ENCODE peak calls at places on chromosomes 12 and 14, in nine cellular contexts. F is vagina, D is sigmoid colon, H is HCT116, W is stomach, R is prostate gland, Q is GM12878, A is K562, Z is suprapubic skin. E is an unnamed sample.

GRCh38 chr12:131222271-131223139 is 268.8 kb downstream of the ADGRD1 start:
- DNase-seq in Q (peak), D (no peak), F (no peak), W (no peak), A (no peak), R (no peak), H (no peak), Z (no peak), E (no peak)

GRCh38 chr12:47349770-47350408 is 270.1 kb upstream of the AMIGO2 start:
- DNase-seq in Q (no peak), H (no peak), Z (no peak), W (no peak), A (no peak), D (no peak), F (no peak), R (no peak), E (no peak)

GRCh38 chr12:85835810-85836715 is at the start of gene RASSF9:
- DNase-seq in H (no peak), Q (no peak), D (peak), R (peak), A (no peak), F (no peak), W (peak), Z (no peak), E (no peak)

GRCh38 chr12:9405861-9406563 is 197.8 kb upstream of the PZP start:
- DNase-seq in H (no peak), D (no peak), F (no peak), Z (no peak), W (no peak), A (no peak), R (no peak), Q (no peak), E (no peak)

GRCh38 chr14:49991491-49991890 is 98.6 kb downstream of the ARF6 start:
- DNase-seq in D (no peak), Z (no peak), A (peak), W (no peak), R (no peak), F (no peak), Q (no peak), H (no peak), E (no peak)

GRCh38 chr12:123024819-123025391 is 44.4 kb downstream of the ARL6IP4 start:
- DNase-seq in Z (no peak), A (no peak), F (no peak), H (no peak), D (no peak), Q (no peak), R (no peak), W (no peak), E (no peak)

GRCh38 chr14:104277416-104278213 is 139.2 kb downstream of the KIF26A start:
- DNase-seq in W (peak), Z (no peak), F (no peak), A (no peak), H (no peak), Q (no peak), D (no peak), R (no peak), E (peak)

GRCh38 chr12:24719293-24719721 is 229.6 kb downstream of the BCAT1 start:
- DNase-seq in F (no peak), H (no peak), R (no peak), D (no peak), A (no peak), W (no peak), Q (no peak), Z (no peak), E (no peak)

GRCh38 chr14:95225251-95225887 is 68.0 kb upstream of the DICER1 start:
- DNase-seq in W (no peak), R (no peak), A (no peak), H (no peak), D (peak), Z (no peak), F (no peak), Q (no peak), E (no peak)

GRCh38 chr12:71158361-71158882 is 623 bp upstream of the TSPAN8 start:
- DNase-seq in F (no peak), Z (no peak), H (no peak), R (no peak), Q (no peak), A (no peak), W (no peak), D (no peak), E (no peak)

GRCh38 chr14:92382677-92383076 is 59.7 kb downstream of the SLC24A4 start:
- DNase-seq in Z (no peak), R (no peak), D (no peak), F (no peak), Q (no peak), W (no peak), A (no peak), H (no peak), E (no peak)

GRCh38 chr12:52811191-52812072 is 2.5 kb downstream of the KRT4 start:
- DNase-seq in Z (no peak), W (no peak), H (no peak), F (no peak), A (no peak), D (no peak), Q (no peak), R (no peak), E (no peak)

GRCh38 chr14:73173092-73173735 is 36.9 kb downstream of the PSEN1 start:
- DNase-seq in R (no peak), A (no peak), W (no peak), H (peak), Z (no peak), Q (no peak), F (peak), D (no peak), E (no peak)

GRCh38 chr12:94336201-94336915 is 123.3 kb downstream of the CEP83 start:
- DNase-seq in A (no peak), D (no peak), W (no peak), R (no peak), F (no peak), Z (no peak), Q (no peak), H (no peak), E (no peak)

GRCh38 chr14:75711796-75712211 is 50.8 kb downstream of the TTLL5 start:
- DNase-seq in A (no peak), F (no peak), D (peak), R (peak), Q (peak), Z (no peak), H (peak), W (peak), E (no peak)

GRCh38 chr12:25377475-25378179 is 126.9 kb upstream of the KRAS start:
- DNase-seq in Z (no peak), H (no peak), F (no peak), Q (no peak), R (no peak), A (no peak), W (no peak), D (no peak), E (no peak)

GRCh38 chr14:103594265-103594664 is 31.5 kb downstream of the COA8 start:
- DNase-seq in R (peak), W (no peak), F (no peak), A (no peak), Z (no peak), H (no peak), D (peak), Q (no peak), E (no peak)

GRCh38 chr12:101459642-101460346 is 15.3 kb upstream of the SPIC start:
- DNase-seq in A (no peak), W (peak), Z (no peak), Q (no peak), F (no peak), H (peak), D (no peak), R (peak), E (no peak)

GRCh38 chr12:2532647-2533435 is 261.9 kb upstream of the FKBP4 start:
- DNase-seq in D (no peak), W (no peak), Z (no peak), F (no peak), A (no peak), H (no peak), Q (no peak), R (no peak), E (no peak)

GRCh38 chr12:18700254-18700653 is 37.6 kb downstream of the PLCZ1 start:
- DNase-seq in D (no peak), Z (no peak), W (no peak), H (no peak), F (no peak), R (no peak), A (no peak), Q (no peak), E (no peak)

GRCh38 chr12:11684811-11685210 is 35.3 kb downstream of the ETV6 start:
- DNase-seq in R (no peak), H (no peak), F (no peak), Q (no peak), Z (no peak), D (no peak), W (no peak), A (no peak), E (no peak)

GRCh38 chr12:22101749-22102243 is 55.8 kb downstream of the CMAS start:
- DNase-seq in A (no peak), W (no peak), D (no peak), H (no peak), F (no peak), R (no peak), Z (no peak), Q (no peak), E (no peak)

GRCh38 chr12:91732086-91732485 is 413.6 kb downstream of the BTG1 start:
- DNase-seq in A (no peak), Q (no peak), H (peak), R (no peak), F (no peak), D (no peak), Z (no peak), W (no peak), E (no peak)

GRCh38 chr14:104844306-104845032 is 20.6 kb upstream of the CEP170B start:
- DNase-seq in Q (no peak), D (peak), W (no peak), Z (no peak), F (no peak), R (no peak), A (no peak), H (no peak), E (no peak)

DNA sequence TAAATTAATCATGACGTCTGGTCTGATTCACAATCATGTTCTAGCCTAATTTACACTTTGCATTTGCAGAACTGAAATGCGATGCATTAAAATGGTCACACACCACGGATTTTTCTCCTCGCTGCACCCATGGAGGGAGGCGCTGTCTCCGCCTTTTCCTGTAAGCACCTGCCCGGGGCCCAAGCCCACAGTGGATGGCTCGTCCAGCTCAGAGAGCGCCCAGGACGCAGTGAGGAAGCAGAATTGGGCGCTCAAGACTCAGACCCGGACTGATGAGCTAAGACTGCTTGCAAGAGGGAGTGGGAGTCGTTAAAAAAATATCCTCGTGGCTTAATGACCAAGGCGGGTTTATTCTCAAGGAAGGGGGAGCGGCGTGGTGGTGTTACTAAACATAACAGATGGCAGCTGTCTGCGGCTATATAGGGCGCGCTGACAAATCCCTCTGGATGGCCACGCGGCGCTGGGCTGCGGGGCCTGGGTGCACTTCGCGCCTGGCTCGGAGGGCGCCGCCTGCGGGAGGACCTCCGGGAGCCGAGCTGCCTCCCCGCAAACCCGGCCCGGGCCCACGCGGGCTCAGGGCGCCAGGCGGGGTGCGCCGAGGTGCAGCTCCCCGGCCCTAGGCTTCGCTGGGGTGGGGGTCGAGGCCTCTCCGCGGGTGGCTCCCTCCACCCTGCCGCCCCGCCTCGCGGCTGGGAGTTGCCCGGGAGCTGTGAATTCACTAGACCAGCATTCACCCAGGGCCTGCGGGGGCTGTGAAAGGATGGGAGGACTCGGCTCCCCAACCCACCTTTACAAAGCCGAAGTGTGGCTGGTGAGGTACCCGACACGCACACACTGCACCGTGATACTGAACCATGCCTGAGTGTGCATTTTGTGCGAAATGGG is 78.7 kb downstream of the PPM1A start:
- DNase-seq in Z (no peak), W (peak), R (peak), Q (peak), F (no peak), D (no peak), A (no peak), H (no peak), E (peak)
- TF ChIP-seq POLR2A in Z (no peak), W (no peak), R (no peak), Q (peak), F (no peak), D (no peak), A (no peak), H (no peak), E (peak)

DNA sequence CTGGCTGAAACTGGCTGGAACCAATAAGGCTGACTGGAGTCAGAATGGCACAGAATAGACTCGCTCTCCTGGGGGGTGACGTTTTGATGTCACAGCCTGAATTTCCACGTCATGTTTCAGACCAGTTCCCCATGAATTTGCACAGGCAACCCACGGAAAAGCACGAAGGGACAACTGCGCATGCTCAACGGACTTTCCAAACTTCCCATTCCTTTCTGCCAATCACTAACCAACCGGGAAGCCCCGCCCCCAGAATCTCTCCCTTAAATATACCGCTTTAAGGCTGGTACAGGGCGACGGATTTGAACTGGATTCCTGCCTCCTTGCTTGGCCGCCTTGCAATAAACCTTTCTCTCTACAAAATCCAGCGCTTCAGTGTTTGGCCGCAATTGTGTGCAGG is 434.7 kb downstream of the APAF1 start:
- DNase-seq in R (no peak), H (no peak), D (no peak), W (no peak), Q (no peak), F (no peak), Z (no peak), A (no peak), E (no peak)
- TF ChIP-seq POLR2AphosphoS5 in R (no peak), H (no peak), D (no peak), W (no peak), Q (no peak), F (no peak), Z (no peak), A (no peak), E (no peak)

GRCh38 chr14:81169267-81169666 is 51.5 kb downstream of the GTF2A1 start:
- DNase-seq in A (no peak), H (no peak), D (no peak), R (no peak), F (no peak), Z (no peak), W (no peak), Q (no peak), E (no peak)

GRCh38 chr14:81170829-81171195 is 49.9 kb downstream of the GTF2A1 start:
- DNase-seq in W (no peak), R (no peak), A (no peak), Z (no peak), Q (no peak), F (no peak), H (no peak), D (no peak), E (no peak)

GRCh38 chr14:81169711-81170103 is 51.1 kb downstream of the GTF2A1 start:
- DNase-seq in R (peak), H (no peak), Z (peak), F (no peak), W (peak), Q (no peak), A (no peak), D (peak), E (no peak)

GRCh38 chr14:81172353-81172752 is 48.4 kb downstream of the GTF2A1 start:
- DNase-seq in D (no peak), H (no peak), A (no peak), Z (no peak), F (no peak), W (no peak), Q (no peak), R (no peak), E (no peak)

DNA sequence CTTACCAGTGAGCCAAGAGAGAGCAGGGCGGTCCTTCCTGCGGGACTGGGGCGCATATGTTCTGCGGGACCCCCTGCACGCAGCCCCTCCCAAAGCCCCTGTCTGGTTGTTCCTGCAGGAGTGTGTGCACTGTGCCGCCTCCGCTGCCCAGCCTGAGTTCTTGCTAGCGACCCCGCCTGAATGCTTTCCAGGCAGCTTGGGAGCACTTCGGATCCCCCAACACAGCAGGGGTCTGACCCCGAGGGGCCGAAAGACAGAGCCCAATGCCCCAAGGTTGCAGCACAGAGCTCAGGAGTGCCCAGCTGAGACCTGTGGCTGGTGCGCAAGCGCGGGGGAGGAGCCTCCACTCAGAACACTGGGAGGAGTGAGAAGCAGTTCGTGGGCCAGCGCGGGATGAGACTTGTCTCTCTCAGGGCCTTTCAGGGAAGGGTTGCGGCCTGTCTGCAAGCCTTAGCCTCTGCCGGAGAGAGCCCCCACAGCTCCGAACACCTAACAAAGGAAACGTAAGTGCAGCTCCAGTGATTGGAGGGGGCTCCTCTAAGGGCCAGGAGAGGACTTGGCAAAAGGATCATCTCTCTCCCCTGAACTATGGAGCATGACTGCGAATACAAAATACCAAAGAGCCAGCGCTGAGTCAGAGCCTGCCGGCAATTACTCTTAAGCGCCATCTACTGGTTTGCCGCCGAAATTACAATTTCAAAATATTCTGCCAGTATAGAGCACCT is 50.5 kb downstream of the GTF2A1 start:
- DNase-seq in Q (peak), W (peak), R (peak), H (peak), F (peak), Z (peak), A (peak), D (peak), E (peak)
- TF ChIP-seq POLR2A in Q (peak), W (no peak), R (peak), H (peak), F (no peak), Z (peak), A (peak), D (peak), E (peak)

GRCh38 chr12:75007133-75007532 is 202.5 kb downstream of the KCNC2 start:
- DNase-seq in D (no peak), Z (no peak), W (no peak), H (no peak), A (no peak), F (no peak), Q (no peak), R (no peak), E (no peak)

GRCh38 chr12:75011120-75011519 is 198.5 kb downstream of the KCNC2 start:
- DNase-seq in Q (no peak), R (no peak), F (no peak), D (no peak), H (no peak), W (no peak), A (no peak), Z (no peak), E (no peak)
- TF ChIP-seq POLR2AphosphoS5 in Q (no peak), R (no peak), F (no peak), D (no peak), H (no peak), W (no peak), A (no peak), Z (no peak), E (no peak)

GRCh38 chr12:104215638-104216297 is at the start of gene TXNRD1:
- DNase-seq in W (peak), R (peak), D (peak), F (peak), A (peak), H (peak), Q (peak), Z (peak), E (peak)
- TF ChIP-seq POLR2A in W (no peak), R (no peak), D (peak), F (no peak), A (peak), H (no peak), Q (peak), Z (peak), E (no peak)

GRCh38 chr14:102320033-102320660 is 601 bp downstream of the ZNF839 start:
- DNase-seq in A (peak), F (no peak), W (peak), D (peak), Q (no peak), H (no peak), R (peak), Z (no peak), E (peak)

GRCh38 chr14:102320671-102321455 is 1.3 kb downstream of the ZNF839 start:
- DNase-seq in H (no peak), D (peak), Z (no peak), W (no peak), R (no peak), Q (no peak), A (no peak), F (no peak), E (no peak)

GRCh38 chr14:102318781-102319276 is 717 bp upstream of the ZNF839 start:
- DNase-seq in A (no peak), Q (no peak), F (no peak), W (no peak), H (no peak), Z (no peak), R (no peak), D (peak), E (no peak)

GRCh38 chr14:102317564-102318248 is 1.8 kb upstream of the ZNF839 start:
- DNase-seq in F (no peak), R (no peak), W (no peak), H (no peak), Z (no peak), A (no peak), D (peak), Q (no peak), E (no peak)

GRCh38 chr14:102319351-102320032 is at the start of gene ZNF839:
- DNase-seq in W (peak), A (peak), H (peak), D (peak), Z (peak), R (peak), Q (no peak), F (peak), E (peak)
- TF ChIP-seq POLR2AphosphoS5 in W (peak), A (peak), H (peak), D (peak), Z (no peak), R (peak), Q (no peak), F (peak), E (no peak)